ENCODE peak calls at places on chromosome 4, in seven cellular contexts. D is nephron progenitor cell; B is NCI-H1694 treated with DMSO at 0.1 percent for 48 hours; C is NCI-H1105 treated with DMSO at 0.1 percent for 48 hours; H is NAMALWA; I is M059J; Y is stimulated activated CD4-positive, alpha-beta T cell treated with anti-CD3 and anti-CD28 coated beads, TNF-alpha, amount 100 ng/mL, for 4 hours. T is an unnamed sample.

GRCh38 chr4:154044118-154044517 is 255.2 kb upstream of the SFRP2 start:
- DNase-seq in C (no peak), B (no peak), H (no peak), I (no peak), Y (no peak), D (no peak), T (no peak)

GRCh38 chr4:73822389-73822788 is 14.1 kb upstream of the CXCL6 start:
- DNase-seq in I (no peak), Y (no peak), B (no peak), H (no peak), C (no peak), D (no peak), T (no peak)

GRCh38 chr4:74659576-74660411 is 134.5 kb downstream of the BTC start:
- DNase-seq in H (no peak), Y (no peak), B (no peak), C (no peak), D (no peak), I (peak; percentile 97), T (no peak)

GRCh38 chr4:56874166-56874565 is 33.5 kb upstream of the REST start:
- DNase-seq in D (no peak), C (no peak), H (no peak), I (no peak), Y (no peak), B (no peak), T (no peak)

GRCh38 chr4:52594961-52595360 is 64.1 kb downstream of the USP46 start:
- DNase-seq in D (no peak), B (no peak), I (no peak), H (no peak), C (no peak), Y (no peak), T (no peak)

GRCh38 chr4:164819366-164819765 is 57.6 kb upstream of the APELA start:
- DNase-seq in I (no peak), H (no peak), C (no peak), B (no peak), D (no peak), Y (no peak), T (no peak)

GRCh38 chr4:184402239-184402638 is 72.1 kb downstream of the IRF2 start:
- DNase-seq in C (no peak), Y (no peak), H (no peak), D (peak; percentile 19), I (no peak), B (no peak), T (no peak)

GRCh38 chr4:89497517-89498308 is 190.1 kb upstream of the GPRIN3 start:
- DNase-seq in D (no peak), C (no peak), I (no peak), B (no peak), Y (no peak), H (no peak), T (no peak)

GRCh38 chr4:78776729-78777555 is 792 bp downstream of the BMP2K start:
- DNase-seq in B (peak; percentile 20), D (peak; percentile 43), I (peak; percentile 71), C (peak; percentile 3), H (peak; percentile 83), Y (peak; percentile 17), T (peak; percentile 38)

GRCh38 chr4:169234137-169234855 is 36.5 kb downstream of the SH3RF1 start:
- DNase-seq in Y (no peak), B (no peak), I (no peak), D (no peak), H (no peak), C (no peak), T (no peak)

GRCh38 chr4:187478292-187479205 is 517.0 kb upstream of the ZFP42 start:
- DNase-seq in Y (no peak), H (no peak), I (peak; percentile 91), D (no peak), C (no peak), B (no peak), T (no peak)

GRCh38 chr4:102586644-102587021 is 85.5 kb downstream of the NFKB1 start:
- DNase-seq in I (no peak), Y (no peak), D (no peak), C (no peak), H (no peak), B (no peak), T (no peak)

GRCh38 chr4:184382189-184382846 is 92.0 kb downstream of the IRF2 start:
- DNase-seq in B (no peak), H (peak; percentile 33), C (peak; percentile 34), Y (no peak), D (no peak), I (no peak), T (no peak)

GRCh38 chr4:43316813-43317212 is 424.3 kb downstream of the GRXCR1 start:
- DNase-seq in H (no peak), C (no peak), D (no peak), B (no peak), I (peak; percentile 51), Y (no peak), T (no peak)

GRCh38 chr4:84319124-84319523 is 180.0 kb downstream of the NKX6-1 start:
- DNase-seq in H (no peak), Y (no peak), B (no peak), D (no peak), I (peak; percentile 20), C (no peak), T (no peak)

GRCh38 chr4:55549888-55550287 is 3.2 kb upstream of the CLOCK start:
- DNase-seq in Y (no peak), H (no peak), B (no peak), D (no peak), I (peak; percentile 87), C (no peak), T (no peak)

GRCh38 chr4:127788517-127788916 is 6.4 kb downstream of the HSPA4L start:
- DNase-seq in H (peak; percentile 57), C (no peak), D (no peak), I (peak; percentile 16), Y (no peak), B (no peak), T (no peak)

GRCh38 chr4:82525287-82525898 is 36.4 kb downstream of the TMEM150C start:
- DNase-seq in C (no peak), H (no peak), D (no peak), Y (no peak), B (no peak), I (peak; percentile 20), T (no peak)

GRCh38 chr4:110682311-110682710 is 59.4 kb upstream of the PITX2 start:
- DNase-seq in I (no peak), C (no peak), B (no peak), H (no peak), D (no peak), Y (no peak), T (no peak)

GRCh38 chr4:150769235-150769634 is 187.3 kb downstream of the MAB21L2 start:
- DNase-seq in I (peak; percentile 81), H (no peak), Y (no peak), B (no peak), C (no peak), D (no peak), T (no peak)

GRCh38 chr4:3226944-3227343 is 22.0 kb upstream of the MSANTD1 start:
- DNase-seq in C (no peak), B (no peak), H (no peak), Y (no peak), I (no peak), D (no peak), T (no peak)

GRCh38 chr4:23904639-23905061 is 14.8 kb upstream of the PPARGC1A start:
- DNase-seq in H (no peak), B (no peak), D (no peak), Y (no peak), I (no peak), C (peak; percentile 70), T (no peak)

GRCh38 chr4:113750734-113751133 is 10.8 kb downstream of the CAMK2D start:
- DNase-seq in H (no peak), Y (no peak), D (no peak), C (no peak), I (no peak), B (no peak), T (no peak)

GRCh38 chr4:85496933-85497332 is 22.0 kb downstream of the ARHGAP24 start:
- DNase-seq in D (no peak), B (no peak), I (peak; percentile 90), C (no peak), H (no peak), Y (no peak), T (no peak)

GRCh38 chr4:153375303-153375702 is 30.8 kb downstream of the MND1 start:
- DNase-seq in H (no peak), Y (no peak), C (no peak), B (no peak), D (no peak), I (no peak), T (no peak)

GRCh38 chr4:143514432-143514831 is 930 bp downstream of the SMARCA5 start:
- DNase-seq in Y (no peak), H (peak; percentile 47), D (peak; percentile 49), B (no peak), C (peak; percentile 39), I (peak; percentile 46), T (no peak)

GRCh38 chr4:17817027-17817426 is 6.2 kb downstream of the NCAPG start:
- DNase-seq in D (no peak), C (peak; percentile 21), Y (no peak), I (peak; percentile 45), H (peak; percentile 59), B (peak; percentile 54), T (no peak)

GRCh38 chr4:122602277-122603142 is 18.4 kb downstream of the IL21 start:
- DNase-seq in Y (no peak), I (peak; percentile 56), B (no peak), D (no peak), C (peak; percentile 4), H (peak; percentile 42), T (no peak)

GRCh38 chr4:113674251-113674650 is 87.3 kb downstream of the CAMK2D start:
- DNase-seq in B (no peak), H (no peak), I (no peak), D (no peak), C (peak; percentile 14), Y (no peak), T (no peak)

GRCh38 chr4:140151700-140152014 is 2.3 kb downstream of the MAML3 start:
- DNase-seq in Y (no peak), D (peak; percentile 76), C (peak; percentile 90), B (peak; percentile 91), I (peak; percentile 89), H (peak; percentile 91), T (no peak)

GRCh38 chr4:113708250-113708649 is 53.3 kb downstream of the CAMK2D start:
- DNase-seq in I (peak; percentile 89), Y (no peak), H (peak; percentile 24), D (no peak), C (no peak), B (no peak), T (peak; percentile 5)

GRCh38 chr4:81757706-81758105 is 286.0 kb upstream of the RASGEF1B start:
- DNase-seq in B (no peak), H (no peak), D (no peak), Y (no peak), C (peak; percentile 92), I (no peak), T (no peak)

GRCh38 chr4:1252928-1253492 is 4.1 kb upstream of the CTBP1 start:
- DNase-seq in I (no peak), B (no peak), Y (no peak), D (no peak), C (no peak), H (no peak), T (no peak)

GRCh38 chr4:127140306-127140705 is 492.5 kb upstream of the INTU start:
- DNase-seq in B (no peak), H (no peak), C (no peak), D (no peak), Y (no peak), I (peak; percentile 60), T (no peak)

GRCh38 chr4:128787509-128788311 is 21.8 kb upstream of the JADE1 start:
- DNase-seq in B (no peak), D (peak; percentile 10), Y (no peak), I (no peak), H (no peak), C (peak; percentile 6), T (no peak)

GRCh38 chr4:145333786-145334185 is 147.9 kb upstream of the SMAD1 start:
- DNase-seq in D (no peak), B (no peak), I (no peak), C (no peak), H (no peak), Y (no peak), T (no peak)